ENCODE peak calls at places on chromosomes 12 and 14, in four cellular contexts. L is dorsolateral prefrontal cortex, J is small intestine, I is A549. Y is an unnamed sample.

GRCh38 chr14:97027256-97027999 is 230.2 kb downstream of the VRK1 start:
- DNase-seq in J (no peak), L (no peak), I (no peak), Y (no peak)

GRCh38 chr12:47709277-47710048 is 3.6 kb upstream of the RPAP3 start:
- DNase-seq in I (no peak), L (no peak), J (no peak), Y (no peak)

GRCh38 chr14:22039938-22040780 is 366.5 kb upstream of the OR4E1 start:
- DNase-seq in I (peak; percentile 6), L (no peak), J (peak; percentile 5), Y (no peak)

GRCh38 chr12:127401536-127401935 is 865.4 kb upstream of the TMEM132C start:
- DNase-seq in J (no peak), L (no peak), I (no peak), Y (no peak)

GRCh38 chr12:27794818-27795584 is 15.0 kb upstream of the MANSC4 start:
- DNase-seq in L (no peak), J (no peak), I (no peak), Y (no peak)

GRCh38 chr14:56816575-56817391 is 6.5 kb upstream of the OTX2 start:
- DNase-seq in I (no peak), J (no peak), L (no peak), Y (no peak)

GRCh38 chr14:68320495-68320894 is 472.4 kb downstream of the ZFP36L1 start:
- DNase-seq in J (no peak), L (no peak), I (no peak), Y (no peak)

GRCh38 chr12:88111074-88111652 is 30.7 kb downstream of the CEP290 start:
- DNase-seq in L (no peak), J (peak; percentile 63), I (peak; percentile 20), Y (no peak)

GRCh38 chr12:14960548-14961465 is 594 bp downstream of the ARHGDIB start:
- DNase-seq in I (no peak), L (no peak), J (peak; percentile 23), Y (no peak)

GRCh38 chr14:50741571-50741970 is 73.5 kb upstream of the SAV1 start:
- DNase-seq in J (no peak), I (peak; percentile 10), L (no peak), Y (no peak)

GRCh38 chr12:78887008-78887407 is 22.4 kb downstream of the SYT1 start:
- DNase-seq in I (peak; percentile 30), L (no peak), J (no peak), Y (no peak)

GRCh38 chr12:65948320-65949008 is 124.2 kb downstream of the HMGA2 start:
- DNase-seq in I (peak; percentile 18), J (no peak), L (peak; percentile 52), Y (peak; percentile 81)

GRCh38 chr12:70823182-70823976 is 97.2 kb downstream of the PTPRR start:
- DNase-seq in J (no peak), I (no peak), L (no peak), Y (no peak)

GRCh38 chr12:49515266-49515665 is 23.6 kb upstream of the KCNH3 start:
- DNase-seq in I (peak; percentile 47), L (no peak), J (no peak), Y (no peak)

GRCh38 chr12:62631531-62632520 is 165.2 kb downstream of the MON2 start:
- DNase-seq in J (peak; percentile 65), I (peak; percentile 48), L (peak; percentile 66), Y (peak; percentile 75)

GRCh38 chr12:47028981-47029708 is 50.3 kb upstream of the PCED1B start:
- DNase-seq in I (no peak), J (peak; percentile 29), L (no peak), Y (no peak)

GRCh38 chr12:48026081-48026827 is 22.0 kb upstream of the COL2A1 start:
- DNase-seq in J (no peak), L (no peak), I (no peak), Y (no peak)

GRCh38 chr12:121917950-121918678 is at the start of gene CFAP251:
- DNase-seq in J (peak; percentile 96), L (peak; percentile 96), I (no peak), Y (peak; percentile 98)

GRCh38 chr12:121921106-121921505 is 2.7 kb downstream of the CFAP251 start:
- DNase-seq in L (no peak), I (no peak), J (no peak), Y (no peak)

GRCh38 chr12:121915841-121916321 is 2.5 kb upstream of the CFAP251 start:
- DNase-seq in J (no peak), I (no peak), L (no peak), Y (no peak)

GRCh38 chr12:121916719-121917118 is 1.7 kb upstream of the CFAP251 start:
- DNase-seq in J (no peak), I (no peak), L (no peak), Y (no peak)

DNA sequence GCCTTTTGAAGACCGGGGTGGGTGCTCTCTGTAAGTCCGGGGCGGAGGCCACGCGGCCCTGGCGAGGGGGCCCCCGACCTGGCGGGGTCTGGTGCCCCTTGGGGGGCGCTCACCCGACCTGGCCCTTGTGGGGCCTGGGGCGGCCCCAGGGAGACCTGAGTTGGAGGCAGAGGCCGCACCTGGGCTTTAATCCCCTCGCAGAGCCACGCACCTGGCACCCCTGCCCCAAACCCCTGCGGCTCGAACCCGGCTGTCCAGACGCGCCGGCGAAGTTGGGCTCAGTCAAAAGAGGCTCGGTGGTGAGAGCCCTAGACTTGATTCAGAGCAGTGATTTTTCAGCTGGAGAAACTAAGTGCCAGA is 267 bp downstream of the CFAP251 start:
- DNase-seq in L (no peak), I (no peak), J (no peak), Y (no peak)
- H3K4me3 ChIP-seq in L (peak overlapping the region; percentile 49), I (no peak overlapping the region), J (no peak overlapping the region), Y (peak overlapping the region; percentile 43)

GRCh38 chr14:32008602-32009193 is 68.4 kb upstream of the ARHGAP5 start:
- DNase-seq in J (no peak), I (no peak), L (no peak), Y (no peak)
- H3K4me3 ChIP-seq in J (no peak overlapping the region), I (no peak overlapping the region), L (no peak overlapping the region), Y (no peak overlapping the region)

DNA sequence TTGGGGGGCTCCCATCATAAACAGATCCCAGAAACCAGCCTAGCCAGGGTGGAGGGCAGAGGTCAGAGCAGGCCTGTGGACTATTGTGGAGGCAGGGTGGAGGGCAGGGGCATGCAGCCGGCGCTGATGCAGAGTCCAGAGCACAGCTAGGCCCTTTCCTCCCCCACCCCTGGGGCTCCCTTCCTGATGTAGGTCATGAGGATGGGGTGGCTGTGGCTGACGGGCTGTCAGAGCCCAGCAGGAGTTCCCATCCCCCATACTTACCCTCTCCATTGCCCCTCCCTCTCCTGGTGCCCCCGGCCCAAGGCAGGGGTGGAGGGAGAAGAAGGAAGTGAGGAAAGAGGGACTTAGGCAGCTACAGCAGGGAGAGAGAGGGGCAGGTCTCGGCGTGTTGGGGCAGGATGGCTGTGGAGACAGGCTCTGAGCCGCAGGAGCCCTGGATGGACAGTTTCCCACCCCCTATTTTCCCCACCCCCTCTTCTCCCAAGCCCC is 5.7 kb upstream of the ZNF385A start:
- DNase-seq in I (no peak), J (no peak), L (no peak), Y (no peak)
- H3K4me3 ChIP-seq in I (no peak overlapping the region), J (no peak overlapping the region), L (no peak overlapping the region), Y (peak overlapping the region; percentile 66)

DNA sequence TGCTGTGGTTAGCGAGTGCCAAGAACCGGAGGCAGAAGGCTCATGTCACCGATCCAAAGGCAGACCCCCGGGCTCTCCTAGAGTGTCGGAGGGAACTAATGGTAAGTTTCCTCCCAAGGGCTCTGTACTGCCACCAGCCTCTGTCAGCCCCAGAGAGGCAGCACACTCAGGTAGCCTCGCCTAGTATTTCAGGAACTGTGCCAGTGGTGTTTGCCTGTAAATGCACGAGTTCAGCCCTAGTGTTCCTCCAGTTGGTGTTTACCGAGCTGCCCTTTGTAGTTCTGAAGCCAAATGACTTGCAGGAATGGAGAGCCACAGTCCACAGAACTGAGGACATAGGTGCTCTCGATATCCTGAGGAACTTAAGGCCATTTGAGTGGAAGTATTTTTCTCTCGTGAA is 72.6 kb downstream of the ESR2 start:
- DNase-seq in I (no peak), L (no peak), J (no peak), Y (no peak)
- H3K4me3 ChIP-seq in I (no peak overlapping the region), L (no peak overlapping the region), J (no peak overlapping the region), Y (no peak overlapping the region)

GRCh38 chr12:67271976-67272375 is 2.8 kb downstream of the CAND1 start:
- DNase-seq in J (no peak), L (no peak), I (no peak), Y (no peak)
- H3K4me3 ChIP-seq in J (no peak overlapping the region), L (no peak overlapping the region), I (no peak overlapping the region), Y (no peak overlapping the region)

GRCh38 chr12:13198921-13199320 is 2.4 kb downstream of the EMP1 start:
- DNase-seq in I (no peak), L (no peak), J (no peak), Y (no peak)
- H3K4me3 ChIP-seq in I (no peak overlapping the region), L (no peak overlapping the region), J (no peak overlapping the region), Y (peak overlapping the region; percentile 76)

GRCh38 chr14:54220122-54220691 is 176.6 kb upstream of the CDKN3 start:
- DNase-seq in L (no peak), J (no peak), I (no peak), Y (no peak)
- H3K4me3 ChIP-seq in L (peak overlapping the region; percentile 22), J (no peak overlapping the region), I (no peak overlapping the region), Y (peak overlapping the region; percentile 21)

GRCh38 chr12:386651-387050 is 2.5 kb downstream of the KDM5A start:
- DNase-seq in L (no peak), I (no peak), J (no peak), Y (no peak)
- H3K4me3 ChIP-seq in L (no peak overlapping the region), I (peak overlapping the region; percentile 79), J (no peak overlapping the region), Y (peak overlapping the region; percentile 79)

DNA sequence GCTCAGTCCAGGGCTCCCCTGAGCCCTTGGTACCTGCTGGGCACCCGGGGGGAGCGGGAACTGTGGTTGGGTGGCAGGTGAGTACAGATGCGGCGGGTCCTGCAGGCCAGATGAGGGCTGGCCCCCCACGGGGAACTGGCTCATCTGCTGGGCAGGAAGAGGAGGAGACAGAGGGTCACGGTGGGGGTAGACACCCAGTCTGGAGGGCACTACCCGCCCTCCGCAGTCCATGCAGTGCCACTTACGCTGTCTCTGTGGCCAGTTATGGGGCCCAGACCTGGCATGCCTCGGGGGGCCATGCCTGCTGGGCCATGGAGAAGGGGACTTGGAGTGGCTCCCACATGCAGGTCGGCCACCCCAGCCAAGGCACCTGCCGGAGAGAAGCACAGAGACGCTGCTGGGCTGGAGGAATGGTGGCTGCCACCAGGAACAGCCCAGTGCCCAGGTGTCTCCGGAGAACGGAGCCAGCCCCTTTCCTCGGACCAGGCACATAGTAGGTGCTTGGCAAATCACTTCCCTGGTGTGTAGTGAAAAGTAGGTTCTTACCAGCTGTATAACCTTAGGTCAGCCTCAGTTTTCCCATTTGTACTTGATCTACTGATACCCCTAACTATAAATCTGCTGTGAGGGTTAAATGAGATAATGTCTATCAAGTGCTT is 21.1 kb downstream of the FOXN4 start:
- DNase-seq in L (no peak), I (no peak), J (no peak), Y (no peak)
- H3K4me3 ChIP-seq in L (no peak overlapping the region), I (no peak overlapping the region), J (no peak overlapping the region), Y (no peak overlapping the region)

DNA sequence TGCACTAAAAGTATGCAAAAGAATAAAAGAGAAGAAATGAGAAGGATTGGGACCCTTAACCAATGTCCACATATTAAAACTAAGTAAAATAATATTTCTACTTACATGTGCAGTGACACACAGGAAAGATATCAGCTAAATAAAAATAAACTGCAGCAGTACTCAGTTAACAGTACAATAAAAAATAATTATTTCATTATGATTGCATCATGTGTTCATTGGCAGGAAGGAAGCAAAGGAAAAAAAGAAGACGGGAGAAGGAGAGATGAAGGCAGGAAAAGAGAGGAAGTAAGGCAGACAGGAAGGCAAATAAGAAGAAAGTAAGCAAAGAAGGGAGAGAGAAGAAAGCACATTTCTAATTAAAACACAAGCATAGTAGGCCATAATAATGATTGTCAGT is 33.0 kb downstream of the RASSF9 start:
- DNase-seq in I (no peak), J (no peak), L (no peak), Y (no peak)
- H3K4me3 ChIP-seq in I (no peak overlapping the region), J (no peak overlapping the region), L (no peak overlapping the region), Y (no peak overlapping the region)

Y was measured in suprapubic skin.